ENCODE peak calls at places on chromosomes 12 and 14, in five cellular contexts. A is NCI-H2081, L is LNCaP clone FGC, I is uterus, C is AG09309. U is an unnamed sample.

GRCh38 chr14:37595809-37596595 is 573 bp downstream of the TTC6 start:
- DNase-seq in A (peak), L (peak), I (no peak), C (no peak), U (peak)

GRCh38 chr12:96233168-96233567 is 39.0 kb downstream of the ELK3 start:
- DNase-seq in A (no peak), L (no peak), I (peak), C (no peak), U (no peak)

GRCh38 chr12:132279184-132279889 is 50.1 kb downstream of the GALNT9 start:
- DNase-seq in A (no peak), L (no peak), I (no peak), C (no peak), U (no peak)

GRCh38 chr12:104790296-104791125 is 167.6 kb downstream of the SLC41A2 start:
- DNase-seq in A (no peak), L (no peak), I (peak), C (no peak), U (no peak)

GRCh38 chr12:123713398-123714301 is 1.5 kb downstream of the ATP6V0A2 start:
- DNase-seq in A (peak), L (no peak), I (no peak), C (no peak), U (no peak)

GRCh38 chr12:38892090-38892786 is 13.2 kb downstream of the CPNE8 start:
- DNase-seq in A (no peak), L (no peak), I (no peak), C (no peak), U (no peak)

GRCh38 chr14:77208979-77209318 is 27.4 kb downstream of the TMEM63C start:
- DNase-seq in A (no peak), L (no peak), I (no peak), C (no peak), U (no peak)

GRCh38 chr12:120944645-120945217 is 33.6 kb upstream of the HNF1A start:
- DNase-seq in A (no peak), L (no peak), I (no peak), C (no peak), U (peak)

GRCh38 chr14:104548802-104549535 is 30.6 kb upstream of the C14orf180 start:
- DNase-seq in A (no peak), L (no peak), I (no peak), C (no peak), U (no peak)

GRCh38 chr14:33754264-33754663 is 196.6 kb downstream of the EGLN3 start:
- DNase-seq in A (no peak), L (no peak), I (no peak), C (no peak), U (no peak)

GRCh38 chr12:75086086-75087038 is 123.3 kb downstream of the KCNC2 start:
- DNase-seq in A (no peak), L (no peak), I (no peak), C (no peak), U (peak)

GRCh38 chr14:49865431-49865859 is 12.9 kb upstream of the NEMF start:
- DNase-seq in A (peak), L (no peak), I (peak), C (no peak), U (peak)

GRCh38 chr14:105064721-105065143 is 498 bp downstream of the GPR132 start:
- DNase-seq in A (no peak), L (no peak), I (no peak), C (no peak), U (no peak)

GRCh38 chr14:69044296-69044695 is 65.2 kb upstream of the ACTN1 start:
- DNase-seq in A (no peak), L (no peak), I (no peak), C (no peak), U (no peak)

GRCh38 chr14:78319826-78320635 is 149.9 kb downstream of the NRXN3 start:
- DNase-seq in A (peak), L (peak), I (no peak), C (no peak), U (no peak)

GRCh38 chr12:124898200-124898950 is 16.1 kb downstream of the UBC start:
- DNase-seq in A (peak), L (no peak), I (no peak), C (no peak), U (no peak)

GRCh38 chr14:64296561-64296960 is 2.4 kb upstream of the ESR2 start:
- DNase-seq in A (no peak), L (no peak), I (peak), C (no peak), U (no peak)

GRCh38 chr12:53676715-53677611 is 1.1 kb upstream of the ATP5MC2 start:
- DNase-seq in A (no peak), L (no peak), I (peak), C (no peak), U (no peak)

GRCh38 chr12:71797506-71797905 is 42.1 kb upstream of the TBC1D15 start:
- DNase-seq in A (no peak), L (no peak), I (no peak), C (no peak), U (no peak)

GRCh38 chr12:71592841-71593240 is 70.8 kb downstream of the ZFC3H1 start:
- DNase-seq in A (no peak), L (no peak), I (no peak), C (no peak), U (no peak)

GRCh38 chr12:131383291-131383690 is 327.6 kb upstream of the SFSWAP start:
- DNase-seq in A (no peak), L (no peak), I (no peak), C (no peak), U (no peak)

GRCh38 chr12:56676851-56677601 is 11.1 kb downstream of the PTGES3 start:
- DNase-seq in A (no peak), L (no peak), I (no peak), C (no peak), U (no peak)

GRCh38 chr12:112638420-112638819 is 153.1 kb upstream of the RPH3A start:
- DNase-seq in A (no peak), L (no peak), I (no peak), C (no peak), U (no peak)

GRCh38 chr12:68856510-68856909 is 48.5 kb downstream of the MDM2 start:
- DNase-seq in A (no peak), L (no peak), I (no peak), C (no peak), U (peak)

GRCh38 chr14:44982594-44982993 is 20.6 kb downstream of the TOGARAM1 start:
- DNase-seq in A (no peak), L (no peak), I (no peak), C (no peak), U (no peak)

GRCh38 chr14:59356783-59357182 is 108.4 kb downstream of the GPR135 start:
- DNase-seq in A (no peak), L (no peak), I (no peak), C (no peak), U (no peak)

GRCh38 chr12:122963928-122964240 is 2.4 kb downstream of the ABCB9 start:
- DNase-seq in A (peak), L (no peak), I (no peak), C (no peak), U (peak)

U was measured in NCI-H446.